ENCODE peak calls at places on chromosomes 16 and 17, in nine cellular contexts. D is endothelial cell of umbilical vein, O is A549, S is heart left ventricle, T is K562, Y is tibial nerve, U is ovary, G is sigmoid colon, H is transverse colon. I is an unnamed sample.

GRCh38 chr16:3966681-3967080 is 86.2 kb upstream of the CREBBP start:
- DNase-seq in D (no peak), O (no peak), S (no peak), T (no peak), Y (no peak), U (peak; percentile 31), G (no peak), H (no peak), I (no peak)

GRCh38 chr17:10270258-10270657 is 71.9 kb upstream of the GAS7 start:
- DNase-seq in D (no peak), O (no peak), S (no peak), T (no peak), Y (no peak), U (no peak), G (no peak), H (no peak), I (no peak)

GRCh38 chr17:42682400-42683384 is at the start of gene CNTNAP1:
- DNase-seq in D (peak; percentile 74), O (peak; percentile 77), S (peak; percentile 64), T (no peak), Y (no peak), U (peak; percentile 82), G (peak; percentile 88), H (peak; percentile 68), I (no peak)

GRCh38 chr16:85056211-85056748 is 28.7 kb downstream of the KIAA0513 start:
- DNase-seq in D (peak; percentile 35), O (no peak), S (no peak), T (peak; percentile 56), Y (no peak), U (no peak), G (no peak), H (no peak), I (no peak)

GRCh38 chr17:13114601-13115024 is 96.8 kb upstream of the ELAC2 start:
- DNase-seq in D (no peak), O (peak; percentile 63), S (peak; percentile 22), T (peak; percentile 48), Y (no peak), U (peak; percentile 46), G (no peak), H (no peak), I (no peak)

GRCh38 chr16:85524630-85525463 is 88.3 kb upstream of the GSE1 start:
- DNase-seq in D (no peak), O (no peak), S (peak; percentile 52), T (no peak), Y (peak; percentile 37), U (no peak), G (peak; percentile 81), H (no peak), I (no peak)

GRCh38 chr16:85420501-85421337 is 192.4 kb upstream of the GSE1 start:
- DNase-seq in D (peak; percentile 30), O (peak; percentile 74), S (peak; percentile 56), T (peak; percentile 92), Y (no peak), U (peak; percentile 80), G (peak; percentile 72), H (peak; percentile 75), I (no peak)

GRCh38 chr17:76013377-76013932 is 12.8 kb downstream of the CDK3 start:
- DNase-seq in D (no peak), O (no peak), S (no peak), T (no peak), Y (no peak), U (no peak), G (no peak), H (no peak), I (no peak)

GRCh38 chr17:55436224-55437164 is 14.9 kb upstream of the MMD start:
- DNase-seq in D (no peak), O (no peak), S (no peak), T (no peak), Y (no peak), U (no peak), G (no peak), H (no peak), I (no peak)

GRCh38 chr17:27384721-27385120 is 71.5 kb upstream of the KSR1 start:
- DNase-seq in D (no peak), O (no peak), S (no peak), T (no peak), Y (no peak), U (no peak), G (no peak), H (no peak), I (no peak)

GRCh38 chr16:90009172-90009899 is 9.9 kb downstream of the DBNDD1 start:
- DNase-seq in D (no peak), O (no peak), S (no peak), T (no peak), Y (no peak), U (no peak), G (no peak), H (no peak), I (no peak)

GRCh38 chr17:59372138-59372751 is 40.8 kb downstream of the YPEL2 start:
- DNase-seq in D (peak; percentile 93), O (no peak), S (peak; percentile 58), T (no peak), Y (peak; percentile 38), U (no peak), G (peak; percentile 86), H (peak; percentile 68), I (no peak)

GRCh38 chr16:22001591-22001990 is 675 bp upstream of the PDZD9 start:
- DNase-seq in D (no peak), O (no peak), S (no peak), T (no peak), Y (no peak), U (no peak), G (no peak), H (no peak), I (no peak)

GRCh38 chr16:29192329-29193247 is 207.7 kb downstream of the LAT start:
- DNase-seq in D (no peak), O (no peak), S (peak; percentile 16), T (peak; percentile 42), Y (no peak), U (no peak), G (no peak), H (peak; percentile 5), I (no peak)

GRCh38 chr16:87129771-87130170 is 187.4 kb downstream of the C16orf95 start:
- DNase-seq in D (peak; percentile 58), O (no peak), S (no peak), T (no peak), Y (no peak), U (no peak), G (peak; percentile 43), H (no peak), I (no peak)

GRCh38 chr16:53224932-53225533 is 170.2 kb downstream of the CHD9 start:
- DNase-seq in D (no peak), O (no peak), S (no peak), T (peak; percentile 69), Y (no peak), U (no peak), G (no peak), H (no peak), I (no peak)

GRCh38 chr17:14165672-14166071 is 71.0 kb downstream of the CDRT15 start:
- DNase-seq in D (no peak), O (no peak), S (no peak), T (no peak), Y (no peak), U (no peak), G (no peak), H (no peak), I (no peak)

DNA sequence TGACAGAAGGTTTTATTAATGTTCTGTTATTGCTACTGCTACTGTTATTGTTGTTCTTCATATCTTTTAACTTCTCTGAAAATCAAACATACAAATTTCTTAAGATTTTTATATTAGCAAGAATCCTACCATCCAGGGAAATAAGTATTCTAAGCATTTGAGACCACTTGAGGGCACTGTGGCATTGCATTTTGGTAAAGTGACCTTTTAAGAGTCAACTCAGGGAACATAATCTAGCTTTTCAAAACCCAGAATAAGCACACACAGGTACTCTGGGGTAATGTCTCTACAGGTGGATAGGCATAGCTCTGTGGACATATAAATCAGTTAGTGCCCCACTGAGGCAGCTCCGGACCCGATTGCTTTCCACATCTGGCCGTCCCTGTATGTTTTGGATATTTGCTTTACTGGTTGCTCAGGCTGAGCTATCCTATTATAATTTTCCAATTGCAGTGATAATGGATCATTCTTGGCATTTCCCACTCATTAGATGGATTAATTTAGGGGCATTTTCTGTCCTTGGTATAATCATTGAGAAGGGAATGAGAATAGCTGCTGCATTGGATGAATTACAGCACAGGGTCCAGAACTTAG is 1425.1 kb upstream of the CDH8 start:
- DNase-seq in D (peak; percentile 72), O (no peak), S (no peak), T (no peak), Y (no peak), U (no peak), G (no peak), H (no peak), I (no peak)
- TF ChIP-seq CTCF in D (peak; percentile 42), O (peak; percentile 40), S (no peak), T (no peak), Y (peak; percentile 21), U (no peak), G (peak; percentile 44), H (no peak), I (peak; percentile 32)

GRCh38 chr16:2149630-2150417 is 1.4 kb downstream of the RAB26 start:
- DNase-seq in D (no peak), O (peak; percentile 49), S (no peak), T (peak; percentile 39), Y (no peak), U (no peak), G (no peak), H (no peak), I (no peak)

GRCh38 chr16:2148714-2149629 is 547 bp downstream of the RAB26 start:
- DNase-seq in D (no peak), O (peak; percentile 62), S (no peak), T (peak; percentile 50), Y (no peak), U (no peak), G (no peak), H (no peak), I (no peak)

GRCh38 chr16:2151188-2152091 is 3.0 kb downstream of the RAB26 start:
- DNase-seq in D (no peak), O (no peak), S (no peak), T (peak; percentile 28), Y (no peak), U (no peak), G (no peak), H (no peak), I (no peak)

GRCh38 chr16:2152695-2153506 is 2.7 kb upstream of the TRAF7 start:
- DNase-seq in D (no peak), O (no peak), S (no peak), T (peak; percentile 34), Y (no peak), U (no peak), G (no peak), H (peak; percentile 51), I (no peak)

GRCh38 chr16:2150418-2151187 is 2.2 kb downstream of the RAB26 start:
- DNase-seq in D (no peak), O (peak; percentile 66), S (no peak), T (peak; percentile 49), Y (no peak), U (no peak), G (no peak), H (peak; percentile 62), I (no peak)
- TF ChIP-seq POLR2A in D (no peak), O (peak; percentile 43), S (no peak), T (no peak), Y (no peak), U (no peak), G (no peak), H (no peak), I (no peak)

GRCh38 chr16:82657239-82657638 is 30.5 kb downstream of the CDH13 start:
- DNase-seq in D (no peak), O (no peak), S (no peak), T (no peak), Y (no peak), U (no peak), G (no peak), H (no peak), I (no peak)
- H3K27ac ChIP-seq in D (peak overlapping the region; percentile 19), O (no peak overlapping the region), S (no peak overlapping the region), T (no peak overlapping the region), Y (no peak overlapping the region), U (no peak overlapping the region), G (no peak overlapping the region), H (no peak overlapping the region), I (no peak overlapping the region)

GRCh38 chr17:45231481-45232116 is 9.9 kb downstream of the FMNL1 start:
- DNase-seq in D (no peak), O (peak; percentile 94), S (no peak), T (peak; percentile 70), Y (no peak), U (no peak), G (peak; percentile 66), H (peak; percentile 50), I (no peak)
- TF ChIP-seq CTCF in D (peak; percentile 49), O (peak; percentile 61), S (no peak), T (peak; percentile 48), Y (no peak), U (no peak), G (no peak), H (peak; percentile 41), I (no peak)

I was measured in esophagus muscularis mucosa.